ENCODE peak calls at places on chromosome 15, in seven cellular contexts. O is fibroblast of mammary gland, T is astrocyte of the cerebellum, J is lower leg skin, V is heart right ventricle, G is astrocyte of the spinal cord, M is PC-9. W is an unnamed sample.

GRCh38 chr15:75098371-75098770 is 75.0 kb downstream of the PPCDC start:
- DNase-seq in M (no peak), V (no peak), G (no peak), J (no peak), T (no peak), O (no peak), W (no peak)

GRCh38 chr15:32003558-32003957 is 26.8 kb upstream of the CHRNA7 start:
- DNase-seq in T (no peak), G (no peak), V (no peak), O (no peak), J (no peak), M (no peak), W (no peak)

GRCh38 chr15:71658827-71659729 is 151.3 kb upstream of the NR2E3 start:
- DNase-seq in G (no peak), M (no peak), J (no peak), V (no peak), O (no peak), T (no peak), W (no peak)

GRCh38 chr15:28900041-28900891 is 14.5 kb downstream of the APBA2 start:
- DNase-seq in J (no peak), G (no peak), T (no peak), M (no peak), V (no peak), O (no peak), W (no peak)

GRCh38 chr15:90650117-90650955 is 66.8 kb upstream of the BLM start:
- DNase-seq in G (peak), O (peak), V (no peak), J (no peak), M (no peak), T (no peak), W (no peak)

GRCh38 chr15:48888209-48888608 is 10.3 kb downstream of the EID1 start:
- DNase-seq in J (no peak), O (no peak), M (no peak), T (no peak), G (no peak), V (no peak), W (no peak)

GRCh38 chr15:90257776-90258175 is 7.7 kb upstream of the NGRN start:
- DNase-seq in J (no peak), O (no peak), T (no peak), V (no peak), M (no peak), G (no peak), W (no peak)

GRCh38 chr15:85707519-85708338 is 87.0 kb downstream of the KLHL25 start:
- DNase-seq in M (no peak), O (peak), J (no peak), V (no peak), T (no peak), G (peak), W (no peak)

GRCh38 chr15:31357148-31357547 is 30.5 kb downstream of the KLF13 start:
- DNase-seq in G (no peak), M (no peak), T (no peak), J (no peak), V (no peak), O (no peak), W (no peak)

GRCh38 chr15:92425578-92426225 is 32.0 kb downstream of the ST8SIA2 start:
- DNase-seq in V (no peak), J (no peak), O (no peak), G (no peak), M (no peak), T (no peak), W (no peak)

GRCh38 chr15:53448215-53449001 is 311.1 kb downstream of the WDR72 start:
- DNase-seq in J (no peak), M (no peak), T (no peak), G (no peak), O (no peak), V (no peak), W (no peak)

GRCh38 chr15:75680007-75680789 is 32.5 kb downstream of the CSPG4 start:
- DNase-seq in T (no peak), J (no peak), O (no peak), M (no peak), V (no peak), G (no peak), W (no peak)

GRCh38 chr15:66860844-66861243 is 158.8 kb downstream of the SMAD6 start:
- DNase-seq in G (no peak), O (no peak), J (peak), T (no peak), V (no peak), M (no peak), W (no peak)

GRCh38 chr15:79157631-79158592 is 67.3 kb upstream of the RASGRF1 start:
- DNase-seq in J (no peak), V (no peak), M (peak), O (no peak), T (no peak), G (no peak), W (no peak)

GRCh38 chr15:35738370-35738769 is 192.4 kb upstream of the DPH6 start:
- DNase-seq in V (no peak), O (peak), G (peak), J (no peak), T (no peak), M (peak), W (no peak)

GRCh38 chr15:40500584-40501330 is 30.0 kb downstream of the CHST14 start:
- DNase-seq in V (no peak), O (peak), T (no peak), J (no peak), M (no peak), G (peak), W (no peak)

GRCh38 chr15:75696303-75696657 is 16.4 kb downstream of the CSPG4 start:
- DNase-seq in G (no peak), T (no peak), J (no peak), V (no peak), O (peak), M (no peak), W (no peak)

GRCh38 chr15:50135123-50135541 is 16.1 kb upstream of the ATP8B4 start:
- DNase-seq in J (no peak), V (no peak), T (no peak), M (no peak), O (peak), G (no peak), W (no peak)

GRCh38 chr15:65869954-65870871 is 922 bp downstream of the RAB11A start:
- DNase-seq in V (peak), O (peak), M (peak), T (no peak), G (peak), J (peak), W (no peak)

GRCh38 chr15:34436956-34437442 is 609 bp downstream of the GOLGA8A start:
- DNase-seq in T (no peak), O (peak), V (peak), M (peak), G (peak), J (no peak), W (no peak)

GRCh38 chr15:68205949-68206539 is 912 bp upstream of the CALML4 start:
- DNase-seq in M (no peak), T (no peak), V (peak), O (no peak), J (peak), G (no peak), W (no peak)

GRCh38 chr15:84715442-84716035 is 400 bp downstream of the SEC11A start:
- DNase-seq in V (no peak), T (no peak), J (peak), O (peak), G (peak), M (peak), W (no peak)

GRCh38 chr15:99454941-99455795 is 110.6 kb upstream of the MEF2A start:
- DNase-seq in T (peak), V (peak), G (peak), M (peak), O (peak), J (peak), W (peak)

GRCh38 chr15:68389041-68389930 is 42.7 kb downstream of the ITGA11 start:
- DNase-seq in T (no peak), J (peak), O (no peak), G (no peak), M (no peak), V (no peak), W (no peak)

GRCh38 chr15:89278307-89278706 is 34.5 kb downstream of the FANCI start:
- DNase-seq in J (no peak), O (peak), V (no peak), M (no peak), G (no peak), T (no peak), W (no peak)

GRCh38 chr15:29337156-29337959 is 67.7 kb upstream of the NSMCE3 start:
- DNase-seq in M (no peak), V (no peak), O (peak), T (peak), G (no peak), J (no peak), W (no peak)

GRCh38 chr15:75718326-75718725 is 5.7 kb upstream of the CSPG4 start:
- DNase-seq in V (no peak), T (no peak), J (no peak), M (peak), O (peak), G (peak), W (peak)

GRCh38 chr15:60408438-60409105 is 10.8 kb upstream of the ANXA2 start:
- DNase-seq in G (peak), T (no peak), J (no peak), O (peak), M (no peak), V (no peak), W (no peak)

GRCh38 chr15:90794538-90794937 is 73.8 kb upstream of the FURIN start:
- DNase-seq in M (no peak), G (no peak), O (no peak), V (no peak), J (no peak), T (no peak), W (no peak)

GRCh38 chr15:25478313-25478712 is 39.5 kb upstream of the UBE3A start:
- DNase-seq in M (no peak), T (no peak), G (no peak), J (no peak), O (no peak), V (no peak), W (no peak)

GRCh38 chr15:80673561-80674244 is 21.4 kb upstream of the ABHD17C start:
- DNase-seq in O (no peak), M (no peak), T (no peak), G (no peak), J (no peak), V (no peak), W (no peak)
- TF ChIP-seq CTCF in O (no peak), M (no peak), T (no peak), G (no peak), J (no peak), V (no peak), W (peak)

GRCh38 chr15:80480909-80481308 is 76.7 kb downstream of the ARNT2 start:
- DNase-seq in T (peak), J (peak), V (peak), M (no peak), O (peak), G (peak), W (peak)
- H3K4me3 ChIP-seq in T (no peak), J (no peak), V (no peak), M (no peak), O (peak), G (no peak), W (no peak)

GRCh38 chr15:73781038-73781925 is 28.1 kb upstream of the INSYN1 start:
- DNase-seq in M (peak), T (no peak), J (no peak), V (no peak), G (no peak), O (peak), W (no peak)
- TF ChIP-seq CTCF in M (peak), T (peak), J (no peak), V (no peak), G (peak), O (peak), W (peak)

GRCh38 chr15:78049691-78050440 is 27.6 kb downstream of the TBC1D2B start:
- DNase-seq in O (peak), V (no peak), J (peak), G (peak), M (no peak), T (no peak), W (peak)

GRCh38 chr15:78050851-78051250 is 26.7 kb downstream of the TBC1D2B start:
- DNase-seq in M (no peak), T (no peak), G (no peak), O (peak), J (no peak), V (no peak), W (no peak)

GRCh38 chr15:78051622-78052405 is 25.7 kb downstream of the TBC1D2B start:
- DNase-seq in G (peak), T (no peak), J (no peak), M (no peak), V (no peak), O (no peak), W (peak)

GRCh38 chr15:78048410-78048946 is 29.0 kb downstream of the TBC1D2B start:
- DNase-seq in O (no peak), T (no peak), J (no peak), M (no peak), G (no peak), V (no peak), W (no peak)

GRCh38 chr15:78050441-78050809 is 27.1 kb downstream of the TBC1D2B start:
- DNase-seq in G (no peak), O (no peak), M (no peak), T (no peak), J (no peak), V (no peak), W (no peak)
- H3K4me3 ChIP-seq in G (no peak), O (no peak), M (no peak), T (no peak), J (no peak), V (no peak), W (no peak)

GRCh38 chr15:39430389-39430788 is 150.5 kb upstream of the THBS1 start:
- DNase-seq in V (no peak), O (no peak), G (no peak), M (no peak), T (no peak), J (no peak), W (no peak)
- TF ChIP-seq CTCF in V (no peak), O (no peak), G (no peak), M (no peak), T (no peak), J (no peak), W (no peak)

GRCh38 chr15:58743161-58743502 is 6.4 kb downstream of the ADAM10 start:
- DNase-seq in J (no peak), T (no peak), G (no peak), O (no peak), V (no peak), M (no peak), W (no peak)
- H3K4me3 ChIP-seq in J (no peak), T (no peak), G (no peak), O (no peak), V (no peak), M (no peak), W (no peak)

DNA sequence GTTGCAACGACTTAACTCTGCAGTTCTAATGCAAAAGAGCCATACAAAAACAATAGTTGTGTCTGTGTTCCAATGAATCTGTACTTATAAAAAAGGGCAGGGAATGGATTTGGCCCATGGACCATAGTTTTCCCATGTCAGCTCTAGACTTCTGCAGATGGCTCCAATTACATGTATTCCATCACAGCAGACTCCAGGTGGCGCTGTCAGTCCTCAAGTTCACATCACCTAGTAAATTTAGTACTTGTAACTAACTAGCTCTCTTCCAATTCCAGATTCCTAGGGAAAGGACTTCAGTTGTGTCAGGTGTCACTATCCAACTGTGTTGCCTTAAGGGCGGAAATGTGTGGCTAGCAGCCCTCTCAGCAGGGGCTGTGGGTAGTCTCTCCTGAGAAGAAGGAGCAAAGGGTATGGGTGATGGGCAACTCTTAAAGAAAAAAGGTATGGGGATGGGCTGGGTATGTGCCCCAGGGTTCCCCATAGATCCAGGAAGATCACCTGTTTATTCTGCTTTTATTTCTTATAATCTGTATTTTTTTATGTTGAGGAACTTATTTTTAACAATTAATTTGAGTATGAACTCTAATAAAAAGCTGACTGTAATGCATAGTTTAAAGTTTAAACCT is 36.2 kb downstream of the BBS4 start:
- DNase-seq in J (no peak), M (peak), G (peak), T (peak), O (peak), V (peak), W (peak)
- TF ChIP-seq CTCF in J (no peak), M (peak), G (peak), T (peak), O (peak), V (peak), W (peak)

GRCh38 chr15:57676578-57676977 is 29.9 kb upstream of the POLR2M start:
- DNase-seq in G (no peak), M (no peak), J (no peak), V (no peak), T (no peak), O (no peak), W (no peak)

GRCh38 chr15:57683481-57683880 is 23.0 kb upstream of the POLR2M start:
- DNase-seq in V (no peak), J (no peak), M (no peak), T (no peak), G (no peak), O (no peak), W (no peak)

GRCh38 chr15:57681011-57681410 is 25.5 kb upstream of the POLR2M start:
- DNase-seq in T (no peak), M (no peak), V (no peak), G (no peak), J (no peak), O (no peak), W (no peak)

GRCh38 chr15:57677206-57677605 is 29.3 kb upstream of the POLR2M start:
- DNase-seq in O (no peak), V (no peak), J (no peak), M (no peak), G (no peak), T (no peak), W (no peak)

GRCh38 chr15:57680021-57680420 is 26.5 kb upstream of the POLR2M start:
- DNase-seq in G (peak), T (no peak), M (peak), O (peak), V (no peak), J (no peak), W (no peak)
- H3K4me3 ChIP-seq in G (no peak), T (no peak), M (no peak), O (no peak), V (no peak), J (no peak), W (no peak)

GRCh38 chr15:77808581-77809198 is 176.0 kb upstream of the LINGO1 start:
- DNase-seq in O (no peak), T (no peak), V (no peak), G (no peak), J (no peak), M (no peak), W (no peak)

GRCh38 chr15:77808077-77808476 is 175.4 kb upstream of the LINGO1 start:
- DNase-seq in J (no peak), G (no peak), O (no peak), V (no peak), M (no peak), T (no peak), W (no peak)

GRCh38 chr15:77803487-77803886 is 170.8 kb upstream of the LINGO1 start:
- DNase-seq in M (no peak), G (no peak), T (no peak), J (no peak), O (no peak), V (no peak), W (no peak)

GRCh38 chr15:77807115-77807514 is 174.4 kb upstream of the LINGO1 start:
- DNase-seq in V (no peak), O (no peak), G (no peak), J (no peak), T (no peak), M (no peak), W (no peak)

DNA sequence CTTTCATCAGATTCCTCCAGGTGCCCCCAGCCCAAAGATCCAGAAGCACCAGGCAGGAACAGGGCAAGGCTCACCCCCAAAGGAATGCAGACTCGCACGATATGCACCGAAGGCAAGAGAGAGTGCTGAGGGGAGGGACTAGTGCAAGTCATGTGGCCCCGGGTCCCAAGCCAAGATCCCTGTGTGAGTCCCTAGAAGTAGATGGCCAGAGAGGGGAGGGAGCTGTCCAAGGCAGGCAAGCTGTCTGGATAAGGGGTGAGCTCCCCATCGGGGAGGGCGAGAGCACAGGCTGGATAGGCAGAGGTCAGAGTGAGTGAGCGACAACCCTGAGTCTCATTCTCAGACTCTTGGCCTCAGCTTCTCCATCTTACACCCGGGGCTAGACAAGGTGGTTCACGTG is 171.5 kb upstream of the LINGO1 start:
- DNase-seq in J (no peak), T (no peak), M (no peak), V (no peak), G (no peak), O (no peak), W (peak)
- TF ChIP-seq CTCF in J (no peak), T (no peak), M (no peak), V (no peak), G (no peak), O (no peak), W (no peak)

W was measured in retinal pigment epithelial cell.